ENCODE peak calls at places on chromosomes 11 and 22, in four cellular contexts. Q, K, H and S are unnamed samples.
A peak's percentile ranks its signal among the peaks of the same experiment; 100 is the strongest.

GRCh38 chr11:9571766-9572120 is 1.7 kb upstream of the WEE1 start:
- DNase-seq in Q (no peak), K (no peak), H (no peak), S (no peak)

GRCh38 chr22:43734370-43735005 is 77.6 kb downstream of the EFCAB6 start:
- DNase-seq in Q (no peak), K (no peak), H (no peak), S (no peak)

GRCh38 chr11:102421262-102421661 is 31.3 kb downstream of the TMEM123 start:
- DNase-seq in Q (no peak), K (no peak), H (no peak), S (no peak)

GRCh38 chr11:70473873-70474690 is 75.8 kb downstream of the CTTN start:
- DNase-seq in Q (no peak), K (no peak), H (no peak), S (no peak)

GRCh38 chr11:73152861-73153483 is 10.9 kb upstream of the FCHSD2 start:
- DNase-seq in Q (peak; percentile 84), K (peak; percentile 88), H (peak; percentile 89), S (peak; percentile 98)

GRCh38 chr11:3944198-3944597 is 88.7 kb downstream of the STIM1 start:
- DNase-seq in Q (no peak), K (no peak), H (no peak), S (no peak)

GRCh38 chr11:61888590-61888989 is 2.8 kb downstream of the FADS3 start:
- DNase-seq in Q (no peak), K (no peak), H (no peak), S (no peak)

GRCh38 chr11:66727282-66727882 is 1.6 kb downstream of the SPTBN2 start:
- DNase-seq in Q (peak; percentile 50), K (peak; percentile 20), H (peak; percentile 57), S (no peak)

GRCh38 chr22:24803064-24803542 is 2.9 kb upstream of the SGSM1 start:
- DNase-seq in Q (peak; percentile 65), K (no peak), H (peak; percentile 64), S (no peak)

GRCh38 chr11:57792870-57793269 is 31.3 kb downstream of the CTNND1 start:
- DNase-seq in Q (no peak), K (peak; percentile 8), H (peak; percentile 59), S (no peak)

GRCh38 chr11:35784699-35785098 is 122.1 kb downstream of the TRIM44 start:
- DNase-seq in Q (peak; percentile 33), K (no peak), H (no peak), S (no peak)

GRCh38 chr11:123292647-123293046 is 97.6 kb upstream of the CLMP start:
- DNase-seq in Q (no peak), K (no peak), H (no peak), S (no peak)

GRCh38 chr11:64053699-64054098 is 18.0 kb downstream of the FLRT1 start:
- DNase-seq in Q (no peak), K (no peak), H (no peak), S (no peak)

GRCh38 chr11:11569936-11570491 is 51.8 kb downstream of the GALNT18 start:
- DNase-seq in Q (no peak), K (no peak), H (no peak), S (no peak)

GRCh38 chr11:12287374-12288211 is 89.8 kb upstream of the PARVA start:
- DNase-seq in Q (peak; percentile 33), K (no peak), H (no peak), S (no peak)

GRCh38 chr11:19800714-19801519 is 88.3 kb downstream of the NAV2 start:
- DNase-seq in Q (no peak), K (no peak), H (no peak), S (no peak)

GRCh38 chr22:44813416-44813815 is 61.0 kb downstream of the ARHGAP8 start:
- DNase-seq in Q (no peak), K (no peak), H (no peak), S (no peak)

GRCh38 chr22:43476751-43477150 is 64.9 kb downstream of the MPPED1 start:
- DNase-seq in Q (no peak), K (no peak), H (no peak), S (no peak)

GRCh38 chr22:31085928-31086327 is 4.8 kb downstream of the SMTN start:
- DNase-seq in Q (no peak), K (no peak), H (no peak), S (no peak)

GRCh38 chr11:33828604-33829429 is 54.5 kb upstream of the FBXO3 start:
- DNase-seq in Q (peak; percentile 41), K (no peak), H (peak; percentile 20), S (no peak)

GRCh38 chr22:23649071-23649501 is 17.0 kb upstream of the DRICH1 start:
- DNase-seq in Q (no peak), K (no peak), H (no peak), S (no peak)

GRCh38 chr11:126132319-126132718 is 69.7 kb upstream of the CDON start:
- DNase-seq in Q (no peak), K (no peak), H (no peak), S (no peak)

GRCh38 chr11:4539603-4540219 is 5.3 kb upstream of the OR52M1 start:
- DNase-seq in Q (peak; percentile 36), K (no peak), H (peak; percentile 44), S (no peak)

GRCh38 chr11:6925636-6926207 is 504 bp upstream of the ZNF215 start:
- DNase-seq in Q (no peak), K (no peak), H (no peak), S (no peak)

GRCh38 chr22:30910358-30910757 is 58.2 kb downstream of the MORC2 start:
- DNase-seq in Q (no peak), K (no peak), H (no peak), S (no peak)

GRCh38 chr11:63802637-63803414 is 10.4 kb upstream of the SPINDOC start:
- DNase-seq in Q (no peak), K (no peak), H (no peak), S (no peak)

GRCh38 chr11:19502691-19503253 is 209.9 kb upstream of the NAV2 start:
- DNase-seq in Q (no peak), K (no peak), H (no peak), S (no peak)

GRCh38 chr11:106480581-106481185 is 403.2 kb downstream of the AASDHPPT start:
- DNase-seq in Q (no peak), K (no peak), H (no peak), S (no peak)